ENCODE peak calls at places on chromosomes 11 and 22, in eight cellular contexts. O is upper lobe of right lung; L is activated naive CD4-positive, alpha-beta T cell treated with Interleukin-2 at 50 U/mL for 16 hours; X is renal cortical epithelial cell; M is RWPE1; S is H7; H is ecto neural progenitor cell; F is anterior cingulate cortex. D is an unnamed sample.

GRCh38 chr22:30557243-30557642 is 10.7 kb upstream of the SEC14L6 start:
- DNase-seq in L (no peak), S (peak; percentile 84), M (no peak), H (no peak), X (no peak), F (no peak), O (no peak), D (no peak)

GRCh38 chr22:37162221-37163095 is 12.7 kb upstream of the IL2RB start:
- DNase-seq in L (peak; percentile 84), F (no peak), S (peak; percentile 54), M (no peak), O (no peak), H (no peak), X (no peak), D (no peak)

GRCh38 chr22:20238567-20239062 is 29.5 kb downstream of the RTN4R start:
- DNase-seq in S (peak; percentile 99), F (peak; percentile 36), L (peak; percentile 55), X (no peak), M (peak; percentile 42), O (peak; percentile 84), H (peak; percentile 82), D (peak; percentile 11)

GRCh38 chr11:3021125-3021524 is 29.0 kb upstream of the NAP1L4 start:
- DNase-seq in F (no peak), O (no peak), X (peak; percentile 46), M (peak; percentile 52), H (peak; percentile 61), S (peak; percentile 88), L (peak; percentile 19), D (no peak)

GRCh38 chr11:122071680-122072321 is 44.2 kb downstream of the BLID start:
- DNase-seq in S (no peak), X (no peak), L (no peak), F (no peak), H (peak; percentile 49), M (no peak), O (no peak), D (no peak)

GRCh38 chr11:67160872-67161783 is 42.1 kb downstream of the KDM2A start:
- DNase-seq in O (no peak), F (no peak), X (no peak), M (no peak), H (no peak), L (no peak), S (no peak), D (no peak)

GRCh38 chr11:35892166-35892565 is 51.7 kb upstream of the LDLRAD3 start:
- DNase-seq in S (no peak), F (no peak), X (no peak), O (no peak), L (no peak), M (no peak), H (no peak), D (no peak)

GRCh38 chr11:125942276-125942611 is 3.6 kb upstream of the VSIG10L2 start:
- DNase-seq in O (no peak), L (no peak), X (no peak), S (no peak), H (no peak), M (no peak), F (no peak), D (no peak)

GRCh38 chr11:85813721-85814120 is 2.8 kb upstream of the SYTL2 start:
- DNase-seq in L (no peak), F (no peak), X (peak; percentile 47), O (peak; percentile 66), S (no peak), H (no peak), M (no peak), D (no peak)

GRCh38 chr22:19382240-19382639 is 49.3 kb downstream of the HIRA start:
- DNase-seq in L (no peak), X (no peak), O (no peak), H (no peak), S (no peak), M (no peak), F (no peak), D (no peak)